ENCODE peak calls at places on chromosomes 3 and 15, in ten cellular contexts. V is COLO829; I is NCI-H69; T is natural killer cell; B is choroid plexus epithelial cell; H is HuH-7; L is stimulated activated CD4-positive, alpha-beta T cell treated with anti-CD3 and anti-CD28 coated beads, Interleukin-1b, Interleukin-23, amount 100 ng/mL, for 24 hours; A is body of pancreas; Z is activated CD4-positive, CD25-positive, alpha-beta regulatory T cell; P is astrocyte of the spinal cord. O is an unnamed sample.

GRCh38 chr3:12451481-12451880 is 32.8 kb upstream of the TSEN2 start:
- DNase-seq in V (no peak), I (no peak), T (no peak), B (no peak), H (no peak), L (no peak), A (no peak), Z (no peak), P (no peak), O (no peak)

GRCh38 chr15:29789871-29790270 is 32.4 kb downstream of the TJP1 start:
- DNase-seq in V (no peak), I (no peak), T (no peak), B (no peak), H (no peak), L (no peak), A (no peak), Z (no peak), P (no peak), O (no peak)

GRCh38 chr3:54304867-54305266 is 182.5 kb downstream of the CACNA2D3 start:
- DNase-seq in V (no peak), I (peak), T (no peak), B (no peak), H (no peak), L (no peak), A (no peak), Z (no peak), P (no peak), O (no peak)

GRCh38 chr15:101672298-101672697 is 20.1 kb upstream of the TM2D3 start:
- DNase-seq in V (no peak), I (no peak), T (no peak), B (no peak), H (no peak), L (no peak), A (no peak), Z (no peak), P (no peak), O (peak)

GRCh38 chr3:185824467-185825378 is at the start of gene IGF2BP2:
- DNase-seq in V (peak), I (peak), T (peak), B (peak), H (peak), L (no peak), A (peak), Z (no peak), P (peak), O (peak)

GRCh38 chr15:38944551-38944950 is 379.9 kb upstream of the RASGRP1 start:
- DNase-seq in V (no peak), I (no peak), T (no peak), B (no peak), H (no peak), L (no peak), A (no peak), Z (no peak), P (no peak), O (no peak)

GRCh38 chr3:46386206-46386605 is 15.5 kb downstream of the CCR5 start:
- DNase-seq in V (peak), I (peak), T (no peak), B (peak), H (no peak), L (no peak), A (no peak), Z (no peak), P (peak), O (no peak)

GRCh38 chr3:150075417-150075865 is 104.7 kb upstream of the PFN2 start:
- DNase-seq in V (no peak), I (no peak), T (no peak), B (no peak), H (no peak), L (no peak), A (no peak), Z (no peak), P (no peak), O (no peak)

GRCh38 chr3:59411694-59412093 is 361.9 kb upstream of the CFAP20DC start:
- DNase-seq in V (no peak), I (no peak), T (no peak), B (no peak), H (no peak), L (no peak), A (no peak), Z (no peak), P (no peak), O (no peak)

GRCh38 chr15:88450125-88450798 is 16.9 kb downstream of the MRPL46 start:
- DNase-seq in V (peak), I (peak), T (peak), B (peak), H (peak), L (peak), A (peak), Z (peak), P (peak), O (peak)

GRCh38 chr15:57570994-57571393 is 20.7 kb upstream of the MYZAP start:
- DNase-seq in V (no peak), I (no peak), T (no peak), B (peak), H (no peak), L (no peak), A (no peak), Z (no peak), P (peak), O (no peak)

GRCh38 chr3:32817195-32817560 is 619 bp upstream of the TRIM71 start:
- DNase-seq in V (no peak), I (peak), T (no peak), B (no peak), H (peak), L (no peak), A (no peak), Z (no peak), P (no peak), O (no peak)

GRCh38 chr3:112640864-112641751 is at the start of gene CCDC80:
- DNase-seq in V (peak), I (peak), T (no peak), B (peak), H (no peak), L (no peak), A (no peak), Z (no peak), P (peak), O (no peak)

GRCh38 chr3:44033123-44033522 is 208.6 kb upstream of the TOPAZ1 start:
- DNase-seq in V (no peak), I (no peak), T (no peak), B (no peak), H (no peak), L (no peak), A (no peak), Z (no peak), P (no peak), O (no peak)